ENCODE peak calls at places on chromosomes 6 and 20, in six cellular contexts. A, C, L, J, H and U are unnamed samples.

GRCh38 chr6:42561986-42562385 is 1.8 kb upstream of the UBR2 start:
- DNase-seq in C (no peak), A (no peak), L (no peak), H (no peak), J (no peak), U (no peak)

GRCh38 chr6:63816979-63817436 is 181.4 kb downstream of the PHF3 start:
- DNase-seq in A (no peak), J (peak), L (no peak), H (no peak), C (no peak), U (no peak)

GRCh38 chr6:166305562-166306117 is 2.6 kb downstream of the PRR18 start:
- DNase-seq in C (no peak), A (no peak), J (no peak), H (no peak), L (no peak), U (no peak)

GRCh38 chr20:24831232-24831631 is 117.8 kb upstream of the CST7 start:
- DNase-seq in L (no peak), H (no peak), A (no peak), J (no peak), C (no peak), U (no peak)

GRCh38 chr6:134245041-134245440 is 72.9 kb downstream of the SGK1 start:
- DNase-seq in J (no peak), H (peak), A (no peak), C (peak), L (no peak), U (peak)

GRCh38 chr6:44128020-44128917 is 915 bp downstream of the TMEM63B start:
- DNase-seq in H (no peak), A (peak), C (peak), J (peak), L (no peak), U (no peak)

GRCh38 chr20:37903317-37904007 is 535 bp downstream of the VSTM2L start:
- DNase-seq in A (no peak), H (no peak), L (no peak), J (peak), C (no peak), U (no peak)

GRCh38 chr6:24902782-24903181 is 33.0 kb downstream of the RIPOR2 start:
- DNase-seq in A (no peak), L (no peak), C (no peak), J (no peak), H (peak), U (peak)

GRCh38 chr20:4513720-4514119 is 208.0 kb upstream of the PRND start:
- DNase-seq in J (no peak), L (no peak), A (no peak), C (no peak), H (peak), U (peak)

GRCh38 chr20:5696011-5696559 is 54.1 kb upstream of the SHLD1 start:
- DNase-seq in H (peak), J (no peak), L (no peak), A (no peak), C (no peak), U (peak)

GRCh38 chr6:143535189-143535614 is 23.7 kb upstream of the FUCA2 start:
- DNase-seq in C (no peak), H (no peak), A (no peak), J (no peak), L (no peak), U (no peak)

GRCh38 chr6:125888989-125889656 is 67.4 kb upstream of the HINT3 start:
- DNase-seq in H (peak), J (peak), C (no peak), L (peak), A (no peak), U (peak)

GRCh38 chr6:166204852-166205650 is 37.4 kb upstream of the TBXT start:
- DNase-seq in H (no peak), C (peak), A (no peak), L (no peak), J (peak), U (no peak)

GRCh38 chr20:19975436-19975799 is 41.7 kb upstream of the NAA20 start:
- DNase-seq in C (peak), A (no peak), J (peak), H (peak), L (no peak), U (peak)

GRCh38 chr20:47007826-47008655 is 113.4 kb downstream of the EYA2 start:
- DNase-seq in C (no peak), J (no peak), A (no peak), H (no peak), L (no peak), U (no peak)

GRCh38 chr6:53309059-53309896 is 39.5 kb downstream of the ELOVL5 start:
- DNase-seq in J (no peak), C (peak), L (peak), A (peak), H (peak), U (peak)

GRCh38 chr6:15171026-15171425 is 74.8 kb upstream of the JARID2 start:
- DNase-seq in L (no peak), A (no peak), C (no peak), H (no peak), J (no peak), U (no peak)

GRCh38 chr20:63640086-63640485 is 13.1 kb downstream of the STMN3 start:
- DNase-seq in L (no peak), J (no peak), C (no peak), H (no peak), A (peak), U (no peak)
- H3K4me3 ChIP-seq in L (peak), J (no peak), C (no peak), H (no peak), A (peak), U (no peak)

DNA sequence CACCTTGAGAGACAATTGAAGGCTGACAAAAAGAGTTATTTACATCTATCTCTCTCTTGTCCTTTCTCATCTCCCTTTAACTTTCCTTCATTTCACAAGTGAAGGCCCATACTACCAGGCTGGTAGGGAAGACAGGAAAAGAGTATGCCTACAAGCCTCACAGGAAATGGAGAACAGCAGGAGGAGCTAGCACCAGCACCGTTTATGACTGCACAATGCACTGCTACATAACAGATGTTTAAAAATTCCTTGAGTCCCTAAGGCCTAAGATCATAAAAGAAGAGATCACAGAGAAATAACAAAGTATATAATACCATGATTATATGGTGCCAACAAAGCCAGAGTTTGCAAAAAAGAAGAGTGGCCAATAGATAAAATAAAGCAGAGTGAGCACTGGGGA is 194.8 kb downstream of the UNC5CL start:
- DNase-seq in J (no peak), L (no peak), A (no peak), H (no peak), C (no peak), U (peak)
- H3K4me3 ChIP-seq in J (no peak), L (no peak), A (no peak), H (no peak), C (no peak), U (no peak)

GRCh38 chr6:35400901-35401311 is 51.2 kb upstream of the FANCE start:
- DNase-seq in C (peak), A (no peak), L (no peak), J (no peak), H (peak), U (no peak)
- H3K4me3 ChIP-seq in C (no peak), A (no peak), L (no peak), J (no peak), H (no peak), U (no peak)

DNA sequence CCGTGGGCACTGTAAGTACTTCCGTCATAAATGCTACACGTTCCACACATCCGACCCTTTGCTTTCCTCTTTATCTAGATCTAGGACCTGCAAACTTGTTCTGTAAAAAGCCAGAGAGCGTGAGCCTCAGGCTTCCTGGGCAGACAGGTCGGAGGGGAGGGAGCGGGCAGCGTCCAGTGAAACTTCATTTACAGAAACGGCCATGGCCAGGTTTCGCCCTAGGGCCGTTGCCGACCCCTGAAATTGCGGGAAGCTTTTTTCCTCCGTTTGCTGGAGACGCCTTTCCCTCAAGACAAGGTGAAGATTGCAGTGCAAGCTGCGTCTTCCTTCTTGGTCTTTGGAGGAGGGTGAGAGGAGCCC is 155.4 kb downstream of the DLL1 start:
- DNase-seq in L (no peak), C (no peak), A (peak), J (no peak), H (no peak), U (no peak)
- H3K4me3 ChIP-seq in L (no peak), C (no peak), A (no peak), J (no peak), H (no peak), U (no peak)

GRCh38 chr6:169062272-169062671 is 191.4 kb downstream of the THBS2 start:
- DNase-seq in A (no peak), L (no peak), C (no peak), H (no peak), J (no peak), U (no peak)
- H3K4me3 ChIP-seq in A (no peak), L (no peak), C (no peak), H (no peak), J (no peak), U (no peak)